ENCODE peak calls at places on chromosomes 16 and 17, in six cellular contexts. W is stomach, H is adrenal gland, M is tibial nerve, L is body of pancreas, J is upper lobe of left lung. Q is an unnamed sample.

GRCh38 chr16:71807905-71808592 is 585 bp downstream of the AP1G1 start:
- DNase-seq in M (no peak), J (no peak), W (no peak), L (peak), H (peak), Q (no peak)

GRCh38 chr17:33210240-33210639 is 82.9 kb downstream of the ASIC2 start:
- DNase-seq in J (no peak), W (no peak), M (no peak), H (no peak), L (no peak), Q (no peak)

GRCh38 chr16:322476-323143 is 29.9 kb downstream of the AXIN1 start:
- DNase-seq in W (no peak), M (no peak), L (no peak), J (no peak), H (no peak), Q (no peak)

GRCh38 chr16:7335991-7336634 is 3.5 kb downstream of the RBFOX1 start:
- DNase-seq in H (no peak), L (no peak), W (no peak), J (no peak), M (no peak), Q (no peak)

GRCh38 chr16:29815032-29815721 is 775 bp upstream of the PAGR1 start:
- DNase-seq in M (no peak), J (peak), H (peak), W (no peak), L (peak), Q (no peak)

GRCh38 chr17:49168706-49169105 is 36.1 kb downstream of the B4GALNT2 start:
- DNase-seq in L (no peak), J (no peak), W (no peak), H (no peak), M (no peak), Q (no peak)

GRCh38 chr16:22948603-22949368 is 134.8 kb downstream of the HS3ST2 start:
- DNase-seq in W (peak), M (peak), L (peak), J (no peak), H (peak), Q (peak)

GRCh38 chr17:63780928-63781327 is 7.0 kb downstream of the DDX42 start:
- DNase-seq in W (no peak), L (no peak), H (no peak), J (no peak), M (no peak), Q (no peak)

GRCh38 chr17:82330322-82331239 is 3.0 kb downstream of the SECTM1 start:
- DNase-seq in H (no peak), W (no peak), J (peak), M (no peak), L (no peak), Q (no peak)

GRCh38 chr16:15607700-15608396 is 35.1 kb downstream of the MARF1 start:
- DNase-seq in L (peak), W (no peak), M (peak), J (no peak), H (peak), Q (no peak)

GRCh38 chr17:37742762-37743611 is 1.9 kb downstream of the HNF1B start:
- DNase-seq in L (peak), M (no peak), H (no peak), W (peak), J (peak), Q (no peak)

GRCh38 chr17:33287096-33287495 is 6.0 kb downstream of the ASIC2 start:
- DNase-seq in L (no peak), J (no peak), M (no peak), H (no peak), W (no peak), Q (no peak)

GRCh38 chr17:1434150-1434549 is 21.9 kb downstream of the CRK start:
- DNase-seq in J (no peak), H (no peak), M (no peak), L (no peak), W (no peak), Q (no peak)

GRCh38 chr17:20206068-20206467 is 196.9 kb downstream of the SPECC1 start:
- DNase-seq in L (no peak), W (no peak), M (no peak), H (no peak), J (no peak), Q (no peak)

GRCh38 chr16:25580071-25580470 is 111.7 kb upstream of the HS3ST4 start:
- DNase-seq in L (no peak), W (no peak), M (no peak), H (no peak), J (no peak), Q (no peak)

GRCh38 chr16:52597772-52598483 is 51.0 kb upstream of the TOX3 start:
- DNase-seq in M (no peak), L (peak), W (peak), H (no peak), J (no peak), Q (no peak)

GRCh38 chr16:30663820-30664528 is 5.7 kb downstream of the FBRS start:
- DNase-seq in W (no peak), J (no peak), H (no peak), L (no peak), M (no peak), Q (no peak)

GRCh38 chr17:30092886-30093285 is 23.7 kb upstream of the NSRP1 start:
- DNase-seq in J (no peak), M (no peak), H (no peak), W (no peak), L (no peak), Q (no peak)

GRCh38 chr16:5509794-5510193 is 412.2 kb upstream of the EEF2KMT start:
- DNase-seq in W (peak), M (no peak), H (no peak), J (no peak), L (no peak), Q (peak)

GRCh38 chr16:30054451-30054850 is 11.1 kb upstream of the ALDOA start:
- DNase-seq in W (no peak), H (no peak), M (no peak), J (no peak), L (no peak), Q (no peak)

GRCh38 chr17:43368740-43369506 is 29.9 kb upstream of the ARL4D start:
- DNase-seq in J (peak), W (peak), H (peak), L (peak), M (peak), Q (peak)
- H3K4me3 ChIP-seq in J (peak), W (peak), H (no peak), L (no peak), M (peak), Q (peak)

GRCh38 chr16:85228463-85228862 is 116.2 kb upstream of the CIBAR2 start:
- DNase-seq in J (no peak), L (no peak), W (no peak), H (no peak), M (no peak), Q (no peak)
- H3K27ac ChIP-seq in J (no peak), L (no peak), W (no peak), H (peak), M (no peak), Q (no peak)

DNA sequence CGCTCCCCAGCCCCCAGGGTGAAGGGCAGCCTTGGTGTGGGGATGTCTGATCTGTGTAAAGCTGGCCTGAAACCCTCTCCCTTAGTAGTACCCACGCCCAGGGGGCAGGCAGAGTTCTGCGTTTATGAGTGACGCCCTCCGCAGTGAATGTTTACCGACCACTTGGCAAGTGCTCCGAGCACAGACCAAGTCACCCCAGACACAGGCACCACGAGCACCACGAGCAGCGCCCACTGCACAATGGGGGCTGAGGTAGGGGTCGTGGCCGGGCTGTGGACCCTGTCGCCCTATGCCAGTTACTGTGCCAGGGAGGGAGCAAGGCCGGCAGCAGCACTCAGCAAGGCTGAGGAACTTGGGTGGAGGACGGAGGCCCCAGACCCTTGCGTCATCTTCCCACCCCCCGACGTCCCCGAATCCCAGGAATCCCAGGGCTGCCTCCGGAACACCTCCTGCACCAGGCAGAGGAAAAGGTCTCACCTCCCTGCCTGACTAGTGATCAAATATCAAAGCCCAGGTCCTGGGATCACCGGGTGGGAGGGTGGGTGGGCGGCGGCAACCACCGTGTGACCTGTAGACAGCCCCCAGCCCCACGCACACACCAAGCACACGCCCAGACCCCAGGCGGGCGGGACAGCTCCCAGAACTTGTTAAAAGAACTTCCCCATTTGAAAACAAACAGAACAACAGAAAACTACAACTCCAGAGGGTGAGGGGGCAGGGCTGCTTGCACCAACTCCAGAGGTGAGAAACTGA is 5.3 kb downstream of the VASN start:
- DNase-seq in J (no peak), W (no peak), H (no peak), M (no peak), L (no peak), Q (no peak)
- TF ChIP-seq POLR2A in J (no peak), W (no peak), H (no peak), M (no peak), L (no peak), Q (no peak)

GRCh38 chr17:43975898-43976297 is 22.2 kb upstream of the PYY start:
- DNase-seq in H (no peak), M (no peak), W (no peak), J (no peak), L (no peak), Q (no peak)
- H3K4me3 ChIP-seq in H (no peak), M (no peak), W (no peak), J (no peak), L (no peak), Q (no peak)

GRCh38 chr16:56961386-56961785 is 364 bp upstream of the CETP start:
- DNase-seq in H (no peak), L (no peak), M (no peak), W (no peak), J (no peak), Q (no peak)
- H3K27ac ChIP-seq in H (peak), L (no peak), M (no peak), W (no peak), J (peak), Q (no peak)

GRCh38 chr17:39636927-39637736 is at the start of gene STARD3:
- DNase-seq in H (peak), W (peak), L (peak), M (peak), J (peak), Q (peak)
- TF ChIP-seq POLR2A in H (peak), W (no peak), L (peak), M (peak), J (no peak), Q (peak)

DNA sequence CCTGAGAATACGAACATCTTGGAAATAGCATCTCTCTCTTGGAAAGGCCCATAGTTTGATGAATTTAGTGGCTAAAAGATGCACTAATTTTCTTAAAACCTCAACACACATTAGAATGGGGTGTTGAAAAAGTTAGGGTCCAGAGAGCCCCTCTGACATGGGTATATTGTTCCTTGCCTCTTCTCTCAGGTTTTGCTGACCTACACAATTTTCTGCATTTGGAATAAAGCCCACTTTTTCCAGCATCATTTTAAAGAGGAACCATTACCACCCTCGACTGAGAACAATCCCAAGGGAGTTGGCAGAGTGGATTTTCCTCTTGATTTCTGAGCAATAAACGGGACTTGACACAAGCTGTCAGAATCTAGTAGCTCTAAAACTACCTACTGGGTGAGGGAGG is 156.1 kb downstream of the PMP22 start:
- DNase-seq in L (no peak), W (no peak), J (no peak), M (no peak), H (no peak), Q (no peak)
- H3K4me3 ChIP-seq in L (no peak), W (no peak), J (no peak), M (no peak), H (no peak), Q (no peak)